ENCODE peak calls at places on chromosomes 16 and 17, in six cellular contexts. One of them, this sample, is unnamed. For H3K27me3 and H3K4me1, the result is how much of the 10 kb centered on the place peaks cover.

GRCh38 chr16:51971184-51971583 is 575.8 kb downstream of the TOX3 start:
- DNase-seq in CD8-positive, alpha-beta memory T cell: no peak
- DNase-seq in psoas muscle: no peak
- DNase-seq in thyroid gland: no peak
- DNase-seq in lung: no peak
- DNase-seq in HCT116: no peak
- DNase-seq in this sample: no peak

GRCh38 chr16:60929-61878 is 7.6 kb downstream of the SNRNP25 start:
- DNase-seq in CD8-positive, alpha-beta memory T cell: no peak
- DNase-seq in psoas muscle: peak
- DNase-seq in thyroid gland: no peak
- DNase-seq in lung: no peak
- DNase-seq in HCT116: no peak
- DNase-seq in this sample: no peak

GRCh38 chr16:53991181-53992056 is 287.5 kb downstream of the FTO start:
- DNase-seq in CD8-positive, alpha-beta memory T cell: no peak
- DNase-seq in psoas muscle: no peak
- DNase-seq in thyroid gland: peak
- DNase-seq in lung: peak
- DNase-seq in HCT116: no peak
- DNase-seq in this sample: no peak

GRCh38 chr17:58317421-58318064 is 11.1 kb downstream of the TSPOAP1 start:
- DNase-seq in CD8-positive, alpha-beta memory T cell: peak
- DNase-seq in psoas muscle: no peak
- DNase-seq in thyroid gland: no peak
- DNase-seq in lung: no peak
- DNase-seq in HCT116: peak
- DNase-seq in this sample: no peak

GRCh38 chr17:76198702-76199101 is 41.6 kb downstream of the RNF157 start:
- DNase-seq in CD8-positive, alpha-beta memory T cell: no peak
- DNase-seq in psoas muscle: no peak
- DNase-seq in thyroid gland: no peak
- DNase-seq in lung: no peak
- DNase-seq in HCT116: no peak
- DNase-seq in this sample: no peak

GRCh38 chr17:164536-165235 is 16.8 kb downstream of the DOC2B start:
- DNase-seq in CD8-positive, alpha-beta memory T cell: no peak
- DNase-seq in psoas muscle: no peak
- DNase-seq in thyroid gland: peak
- DNase-seq in lung: no peak
- DNase-seq in HCT116: no peak
- DNase-seq in this sample: peak

GRCh38 chr16:47787695-47788094 is 326.6 kb downstream of the PHKB start:
- DNase-seq in CD8-positive, alpha-beta memory T cell: no peak
- DNase-seq in psoas muscle: no peak
- DNase-seq in thyroid gland: no peak
- DNase-seq in lung: no peak
- DNase-seq in HCT116: no peak
- DNase-seq in this sample: no peak

GRCh38 chr17:58308985-58309917 is 19.3 kb downstream of the TSPOAP1 start:
- DNase-seq in CD8-positive, alpha-beta memory T cell: no peak
- DNase-seq in psoas muscle: no peak
- DNase-seq in thyroid gland: no peak
- DNase-seq in lung: peak
- DNase-seq in HCT116: no peak
- DNase-seq in this sample: no peak

GRCh38 chr17:57080708-57081107 is 4.3 kb upstream of the AKAP1 start:
- DNase-seq in CD8-positive, alpha-beta memory T cell: no peak
- DNase-seq in psoas muscle: no peak
- DNase-seq in thyroid gland: no peak
- DNase-seq in lung: no peak
- DNase-seq in HCT116: no peak
- DNase-seq in this sample: no peak

GRCh38 chr16:9297437-9298113 is 206.1 kb downstream of the HAPSTR1 start:
- DNase-seq in CD8-positive, alpha-beta memory T cell: no peak
- DNase-seq in psoas muscle: peak
- DNase-seq in thyroid gland: peak
- DNase-seq in lung: no peak
- DNase-seq in HCT116: peak
- DNase-seq in this sample: peak

GRCh38 chr17:4849011-4849536 is 15.9 kb downstream of the MINK1 start:
- DNase-seq in CD8-positive, alpha-beta memory T cell: no peak
- DNase-seq in psoas muscle: no peak
- DNase-seq in thyroid gland: no peak
- DNase-seq in lung: no peak
- DNase-seq in HCT116: peak
- DNase-seq in this sample: no peak

GRCh38 chr16:53098526-53099317 is 43.9 kb downstream of the CHD9 start:
- DNase-seq in CD8-positive, alpha-beta memory T cell: peak
- DNase-seq in psoas muscle: peak
- DNase-seq in thyroid gland: peak
- DNase-seq in lung: peak
- DNase-seq in HCT116: no peak
- DNase-seq in this sample: peak

GRCh38 chr16:56424791-56425438 is 430 bp downstream of the AMFR start:
- DNase-seq in CD8-positive, alpha-beta memory T cell: peak
- DNase-seq in psoas muscle: peak
- DNase-seq in thyroid gland: peak
- DNase-seq in lung: no peak
- DNase-seq in HCT116: no peak
- DNase-seq in this sample: peak

GRCh38 chr17:73900516-73900915 is 256.3 kb upstream of the SDK2 start:
- DNase-seq in CD8-positive, alpha-beta memory T cell: no peak
- DNase-seq in psoas muscle: no peak
- DNase-seq in thyroid gland: no peak
- DNase-seq in lung: no peak
- DNase-seq in HCT116: no peak
- DNase-seq in this sample: no peak
- H3K27me3 ChIP-seq in CD8-positive, alpha-beta memory T cell: under half
- H3K27me3 ChIP-seq in psoas muscle: under half
- H3K27me3 ChIP-seq in thyroid gland: under half
- H3K27me3 ChIP-seq in lung: under half
- H3K27me3 ChIP-seq in HCT116: under half
- H3K27me3 ChIP-seq in this sample: under half

DNA sequence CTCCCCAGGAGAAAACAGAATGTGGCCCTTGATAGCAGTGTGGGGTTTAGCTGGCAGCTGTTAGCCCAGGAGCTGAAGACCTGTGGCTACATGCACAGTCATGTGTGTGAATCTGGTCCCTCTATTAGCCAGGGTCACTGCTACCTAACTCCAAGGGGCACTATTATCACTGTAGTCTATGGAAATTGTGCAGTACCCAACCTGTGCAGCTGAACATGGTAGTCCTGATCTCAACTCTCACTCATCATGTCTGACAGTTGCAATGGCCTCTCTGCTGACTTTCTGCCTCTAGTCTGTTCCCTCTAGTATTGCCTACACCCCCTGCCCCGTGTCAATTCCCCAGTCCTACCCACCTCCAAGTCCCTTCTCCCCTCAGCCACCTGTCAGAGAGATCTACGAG is 67.4 kb downstream of the RAB11FIP4 start:
- DNase-seq in CD8-positive, alpha-beta memory T cell: no peak
- DNase-seq in psoas muscle: no peak
- DNase-seq in thyroid gland: no peak
- DNase-seq in lung: no peak
- DNase-seq in HCT116: no peak
- DNase-seq in this sample: no peak
- H3K4me1 ChIP-seq in CD8-positive, alpha-beta memory T cell: under half
- H3K4me1 ChIP-seq in psoas muscle: under half
- H3K4me1 ChIP-seq in thyroid gland: under half
- H3K4me1 ChIP-seq in lung: under half
- H3K4me1 ChIP-seq in HCT116: under half
- H3K4me1 ChIP-seq in this sample: under half

GRCh38 chr17:74639704-74640142 is 16.2 kb upstream of the CD300E start:
- DNase-seq in CD8-positive, alpha-beta memory T cell: no peak
- DNase-seq in psoas muscle: no peak
- DNase-seq in thyroid gland: no peak
- DNase-seq in lung: no peak
- DNase-seq in HCT116: no peak
- DNase-seq in this sample: no peak
- H3K27me3 ChIP-seq in CD8-positive, alpha-beta memory T cell: under half
- H3K27me3 ChIP-seq in psoas muscle: under half
- H3K27me3 ChIP-seq in thyroid gland: under half
- H3K27me3 ChIP-seq in lung: under half
- H3K27me3 ChIP-seq in HCT116: half or more
- H3K27me3 ChIP-seq in this sample: under half

DNA sequence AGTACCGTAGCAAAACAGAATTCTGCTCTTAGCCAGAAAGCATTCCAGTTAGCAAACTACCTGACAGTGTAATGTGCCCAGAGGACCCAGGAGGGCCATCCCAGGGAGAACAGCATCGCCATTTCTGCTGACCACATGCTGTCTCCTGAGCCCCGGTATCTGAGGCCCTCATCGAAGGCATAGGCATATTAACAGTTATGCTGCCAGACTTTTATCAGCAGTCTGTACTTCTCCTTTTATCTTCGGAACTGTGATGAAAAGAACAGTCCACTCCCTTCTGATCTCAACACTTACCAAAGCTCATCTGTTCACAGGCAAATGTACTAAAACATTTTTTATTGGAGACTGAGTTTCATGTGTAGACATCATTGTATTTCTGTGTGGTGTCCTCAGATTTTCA is 236.4 kb downstream of the PRKCA start:
- DNase-seq in CD8-positive, alpha-beta memory T cell: no peak
- DNase-seq in psoas muscle: no peak
- DNase-seq in thyroid gland: no peak
- DNase-seq in lung: no peak
- DNase-seq in HCT116: no peak
- DNase-seq in this sample: no peak
- H3K4me1 ChIP-seq in CD8-positive, alpha-beta memory T cell: half or more
- H3K4me1 ChIP-seq in psoas muscle: under half
- H3K4me1 ChIP-seq in thyroid gland: under half
- H3K4me1 ChIP-seq in lung: under half
- H3K4me1 ChIP-seq in HCT116: under half
- H3K4me1 ChIP-seq in this sample: under half

GRCh38 chr16:86993426-86994110 is 323.6 kb downstream of the C16orf95 start:
- DNase-seq in CD8-positive, alpha-beta memory T cell: no peak
- DNase-seq in psoas muscle: no peak
- DNase-seq in thyroid gland: no peak
- DNase-seq in lung: no peak
- DNase-seq in HCT116: no peak
- DNase-seq in this sample: no peak
- H3K27me3 ChIP-seq in CD8-positive, alpha-beta memory T cell: under half
- H3K27me3 ChIP-seq in psoas muscle: under half
- H3K27me3 ChIP-seq in thyroid gland: under half
- H3K27me3 ChIP-seq in lung: under half
- H3K27me3 ChIP-seq in HCT116: half or more
- H3K27me3 ChIP-seq in this sample: under half

GRCh38 chr16:85296859-85297698 is 184.8 kb upstream of the CIBAR2 start:
- DNase-seq in CD8-positive, alpha-beta memory T cell: peak
- DNase-seq in psoas muscle: no peak
- DNase-seq in thyroid gland: peak
- DNase-seq in lung: no peak
- DNase-seq in HCT116: peak
- DNase-seq in this sample: no peak

GRCh38 chr16:85290626-85291301 is 178.5 kb upstream of the CIBAR2 start:
- DNase-seq in CD8-positive, alpha-beta memory T cell: no peak
- DNase-seq in psoas muscle: no peak
- DNase-seq in thyroid gland: no peak
- DNase-seq in lung: no peak
- DNase-seq in HCT116: no peak
- DNase-seq in this sample: no peak

GRCh38 chr16:85293899-85294642 is 181.8 kb upstream of the CIBAR2 start:
- DNase-seq in CD8-positive, alpha-beta memory T cell: no peak
- DNase-seq in psoas muscle: peak
- DNase-seq in thyroid gland: no peak
- DNase-seq in lung: no peak
- DNase-seq in HCT116: no peak
- DNase-seq in this sample: no peak

GRCh38 chr16:85291302-85292148 is 179.3 kb upstream of the CIBAR2 start:
- DNase-seq in CD8-positive, alpha-beta memory T cell: no peak
- DNase-seq in psoas muscle: no peak
- DNase-seq in thyroid gland: no peak
- DNase-seq in lung: peak
- DNase-seq in HCT116: no peak
- DNase-seq in this sample: peak

DNA sequence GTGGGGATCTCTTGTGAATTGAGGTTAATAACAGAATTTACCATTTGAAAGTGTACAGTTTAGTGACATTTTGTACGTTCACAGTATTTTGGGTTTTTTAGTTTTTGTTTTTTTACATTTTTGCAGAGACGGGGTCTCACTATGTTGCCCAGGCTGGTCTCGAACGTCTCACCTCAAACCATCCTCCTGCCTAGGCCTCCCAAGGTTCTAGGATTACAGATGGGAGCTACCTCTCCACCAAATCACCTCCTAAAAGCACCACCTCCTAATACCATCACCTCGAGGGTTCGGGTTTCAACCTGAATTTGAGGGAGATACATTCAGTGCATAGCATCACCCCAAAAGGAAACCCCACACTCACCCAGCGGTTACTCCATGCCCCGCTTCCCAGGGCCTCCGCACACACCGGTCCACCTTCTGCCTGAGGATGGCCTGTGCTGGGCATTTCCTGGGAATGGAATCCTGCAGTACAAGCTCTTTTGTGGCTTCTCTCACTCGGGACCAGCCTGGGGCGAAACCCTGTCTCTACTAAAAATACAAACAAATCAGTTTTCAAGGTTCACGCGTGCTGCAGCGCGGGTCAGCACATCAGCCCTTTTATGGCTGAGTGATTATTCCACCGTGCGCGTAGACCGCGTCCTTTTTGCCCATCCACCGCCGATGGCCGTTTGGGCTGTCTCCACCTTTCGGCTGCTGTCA is 182.7 kb upstream of the CIBAR2 start:
- DNase-seq in CD8-positive, alpha-beta memory T cell: no peak
- DNase-seq in psoas muscle: no peak
- DNase-seq in thyroid gland: no peak
- DNase-seq in lung: no peak
- DNase-seq in HCT116: no peak
- DNase-seq in this sample: no peak
- H3K4me1 ChIP-seq in CD8-positive, alpha-beta memory T cell: under half
- H3K4me1 ChIP-seq in psoas muscle: under half
- H3K4me1 ChIP-seq in thyroid gland: under half
- H3K4me1 ChIP-seq in lung: under half
- H3K4me1 ChIP-seq in HCT116: under half
- H3K4me1 ChIP-seq in this sample: under half